ENCODE peak calls at places on chromosomes 5 and 9, in eight cellular contexts. I, V, A, N, L, H, D and B are unnamed samples.

GRCh38 chr5:113965225-113965624 is 396.6 kb upstream of the KCNN2 start:
- DNase-seq in H (no peak), N (no peak), L (no peak), D (no peak), A (no peak), V (no peak), I (no peak), B (no peak)

GRCh38 chr5:93477791-93478190 is 103.2 kb downstream of the NR2F1-AS1 start:
- DNase-seq in V (peak), N (no peak), I (no peak), H (no peak), D (peak), L (no peak), A (no peak), B (peak)

GRCh38 chr9:94865599-94866456 is 139.3 kb downstream of the AOPEP start:
- DNase-seq in H (peak), N (no peak), D (no peak), I (peak), V (no peak), L (no peak), A (no peak), B (peak)

GRCh38 chr9:119853126-119853525 is 483.9 kb upstream of the BRINP1 start:
- DNase-seq in I (no peak), D (no peak), V (no peak), N (no peak), A (no peak), L (no peak), H (no peak), B (no peak)

GRCh38 chr9:20209421-20210340 is 412.6 kb downstream of the MLLT3 start:
- DNase-seq in A (peak), N (no peak), L (no peak), D (no peak), V (no peak), I (no peak), H (no peak), B (no peak)

GRCh38 chr5:57776035-57776434 is 293.4 kb upstream of the ACTBL2 start:
- DNase-seq in I (no peak), V (no peak), L (no peak), H (peak), A (no peak), N (no peak), D (no peak), B (no peak)

GRCh38 chr5:66642538-66642937 is 46.3 kb downstream of the MAST4 start:
- DNase-seq in D (no peak), L (no peak), N (no peak), V (no peak), I (no peak), H (no peak), A (no peak), B (no peak)

GRCh38 chr5:73061593-73061992 is 58.8 kb upstream of the TMEM171 start:
- DNase-seq in I (no peak), H (peak), A (no peak), N (no peak), V (no peak), L (no peak), D (no peak), B (no peak)

GRCh38 chr9:125752070-125752628 is 5.0 kb downstream of the PBX3 start:
- DNase-seq in L (no peak), V (no peak), H (no peak), A (no peak), D (no peak), N (no peak), I (no peak), B (no peak)

GRCh38 chr9:100082786-100083185 is 16.0 kb downstream of the ERP44 start:
- DNase-seq in I (no peak), D (peak), L (no peak), A (no peak), N (no peak), V (peak), H (peak), B (peak)

GRCh38 chr5:126777257-126777973 is 479 bp downstream of the LMNB1 start:
- DNase-seq in A (peak), H (peak), D (peak), L (peak), I (no peak), V (peak), N (peak), B (peak)

GRCh38 chr9:35533398-35533797 is 43.5 kb downstream of the RUSC2 start:
- DNase-seq in N (no peak), I (no peak), A (no peak), V (peak), H (peak), D (peak), L (no peak), B (peak)

GRCh38 chr9:95147452-95147851 is 170.1 kb downstream of the FANCC start:
- DNase-seq in I (no peak), A (no peak), L (no peak), N (no peak), H (peak), V (no peak), D (no peak), B (no peak)

GRCh38 chr9:6113819-6114218 is 98.4 kb upstream of the RANBP6 start:
- DNase-seq in I (no peak), H (no peak), D (no peak), A (no peak), N (no peak), L (no peak), V (no peak), B (no peak)

GRCh38 chr5:14155730-14156129 is 12.6 kb downstream of the TRIO start:
- DNase-seq in H (no peak), N (no peak), L (no peak), V (no peak), A (no peak), D (no peak), I (no peak), B (no peak)

GRCh38 chr9:127548352-127548878 is 63.7 kb upstream of the STXBP1 start:
- DNase-seq in N (no peak), I (no peak), H (no peak), D (no peak), V (no peak), A (no peak), L (no peak), B (no peak)

GRCh38 chr9:78239506-78239905 is 3.6 kb downstream of the CEP78 start:
- DNase-seq in H (no peak), N (no peak), V (no peak), A (no peak), L (no peak), I (no peak), D (no peak), B (no peak)

GRCh38 chr5:139228201-139228796 is 30.1 kb upstream of the SIL1 start:
- DNase-seq in H (no peak), N (no peak), I (no peak), V (no peak), A (no peak), D (no peak), L (no peak), B (no peak)

GRCh38 chr5:77200663-77201062 is 9.8 kb upstream of the PDE8B start:
- DNase-seq in D (no peak), H (no peak), L (no peak), A (no peak), V (no peak), I (no peak), N (no peak), B (no peak)

GRCh38 chr9:21110708-21111576 is 30.7 kb downstream of the IFNW1 start:
- DNase-seq in I (no peak), L (no peak), D (peak), A (peak), H (peak), V (peak), N (no peak), B (peak)

GRCh38 chr9:75754090-75754489 is 136.4 kb upstream of the PCSK5 start:
- DNase-seq in N (no peak), I (no peak), A (no peak), V (no peak), L (no peak), D (no peak), H (no peak), B (no peak)

GRCh38 chr5:79109527-79110492 is 1.8 kb upstream of the BHMT start:
- DNase-seq in L (no peak), D (no peak), H (no peak), I (no peak), N (no peak), V (no peak), A (peak), B (no peak)

GRCh38 chr9:129487658-129488483 is 133.0 kb downstream of the C9orf50 start:
- DNase-seq in I (peak), L (no peak), H (peak), A (no peak), N (peak), D (peak), V (peak), B (peak)

GRCh38 chr5:54148858-54149257 is 161.5 kb downstream of the ARL15 start:
- DNase-seq in L (no peak), I (no peak), H (peak), N (no peak), D (peak), A (no peak), V (no peak), B (no peak)

GRCh38 chr5:93425102-93425501 is 155.9 kb downstream of the NR2F1-AS1 start:
- DNase-seq in A (no peak), D (no peak), L (no peak), H (peak), V (no peak), N (no peak), I (no peak), B (peak)

GRCh38 chr5:80921026-80921425 is 39.1 kb upstream of the RASGRF2 start:
- DNase-seq in V (no peak), D (no peak), H (no peak), I (no peak), L (no peak), A (no peak), N (no peak), B (no peak)

GRCh38 chr5:153496835-153497234 is 6.4 kb downstream of the GRIA1 start:
- DNase-seq in N (no peak), L (no peak), A (peak), D (peak), I (no peak), V (peak), H (peak), B (peak)

GRCh38 chr9:107460153-107461023 is 29.2 kb downstream of the KLF4 start:
- DNase-seq in D (no peak), H (no peak), L (no peak), N (no peak), A (no peak), V (no peak), I (no peak), B (no peak)

GRCh38 chr5:75338408-75338807 is 1.4 kb downstream of the HMGCR start:
- DNase-seq in L (no peak), D (no peak), N (no peak), I (no peak), H (no peak), A (no peak), V (no peak), B (no peak)

GRCh38 chr5:75337366-75338021 is 474 bp downstream of the HMGCR start:
- DNase-seq in H (no peak), V (peak), N (no peak), I (peak), A (peak), D (no peak), L (peak), B (no peak)

GRCh38 chr5:75342836-75343235 is 5.8 kb downstream of the HMGCR start:
- DNase-seq in N (no peak), D (no peak), H (peak), I (no peak), V (no peak), A (no peak), L (no peak), B (no peak)

GRCh38 chr5:75341934-75342333 is 4.9 kb downstream of the HMGCR start:
- DNase-seq in A (no peak), L (no peak), H (no peak), V (no peak), D (no peak), I (no peak), N (no peak), B (no peak)

DNA sequence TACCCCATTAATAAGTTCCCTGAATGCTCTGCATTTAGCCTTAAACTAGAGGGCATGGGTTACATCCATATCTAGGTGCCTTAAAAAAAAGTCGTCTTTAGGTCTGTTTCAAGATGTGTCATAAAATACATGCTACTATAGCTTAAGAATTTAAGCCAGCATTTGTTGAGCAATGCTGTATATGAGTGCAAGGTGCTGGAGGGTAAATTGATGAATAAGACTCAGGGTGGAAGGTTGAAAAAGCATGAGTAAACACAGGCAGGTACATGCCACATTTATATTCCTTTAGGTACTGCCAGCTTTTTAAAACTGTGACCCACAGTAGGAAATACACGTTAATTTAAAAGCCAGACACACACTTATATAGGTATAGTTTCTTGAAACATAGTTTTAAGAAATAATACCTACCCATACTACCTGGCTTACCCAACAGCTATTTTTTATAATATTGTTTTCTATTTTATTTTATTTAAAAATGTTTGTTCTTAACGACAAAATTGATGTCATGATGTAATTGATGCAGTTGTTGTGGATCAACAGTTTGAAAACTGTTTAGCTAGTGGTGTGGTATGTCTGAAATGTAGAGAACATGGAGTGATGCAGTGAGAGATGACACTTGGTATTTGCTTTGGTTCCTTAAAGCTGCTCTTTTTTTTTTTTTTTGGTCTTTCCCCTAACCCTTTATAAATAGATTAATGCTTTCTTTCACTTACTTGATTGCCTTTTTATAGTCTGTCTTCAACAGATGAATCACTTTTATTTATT is 3.9 kb downstream of the HMGCR start:
- DNase-seq in V (no peak), H (no peak), A (no peak), I (no peak), N (no peak), D (no peak), L (no peak), B (no peak)
- TF ChIP-seq CTCF in V (no peak), H (no peak), A (no peak), I (no peak), N (no peak), D (no peak), L (no peak), B (no peak)

DNA sequence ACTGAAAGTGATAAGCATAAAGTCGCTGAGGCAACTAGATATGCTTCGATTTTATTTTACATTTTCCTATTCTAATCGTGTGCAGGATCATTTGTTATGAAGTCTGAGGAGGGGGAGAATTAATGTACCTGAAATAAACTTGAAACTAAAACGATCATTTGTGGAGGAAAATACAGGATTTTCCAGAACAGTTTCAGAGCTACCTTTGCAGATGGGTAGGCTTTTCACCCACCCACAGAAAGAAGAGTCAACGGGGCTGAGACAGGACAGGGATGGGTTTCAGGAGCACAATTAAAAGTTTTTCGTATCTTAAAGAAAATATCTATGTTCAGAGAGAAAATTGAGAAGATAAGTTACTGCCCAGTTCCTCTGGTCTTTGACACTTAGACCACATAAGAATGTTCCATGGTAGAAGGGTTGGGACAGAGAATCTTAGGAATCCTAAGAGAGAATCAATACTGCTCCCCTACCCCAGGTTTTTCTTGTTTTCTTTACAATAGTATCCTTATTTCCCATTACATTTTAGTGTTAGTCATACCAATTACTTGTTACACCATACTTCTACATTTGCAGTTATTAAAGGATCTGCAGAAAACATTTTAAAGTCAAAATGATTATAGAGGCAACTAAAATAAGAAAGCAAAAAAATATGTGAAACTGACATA is 211.4 kb downstream of the DEPDC1B start:
- DNase-seq in H (no peak), I (no peak), N (no peak), A (no peak), V (no peak), L (no peak), D (no peak), B (peak)
- H3K4me3 ChIP-seq in H (no peak), I (peak), N (no peak), A (no peak), V (no peak), L (peak), D (no peak), B (peak)

DNA sequence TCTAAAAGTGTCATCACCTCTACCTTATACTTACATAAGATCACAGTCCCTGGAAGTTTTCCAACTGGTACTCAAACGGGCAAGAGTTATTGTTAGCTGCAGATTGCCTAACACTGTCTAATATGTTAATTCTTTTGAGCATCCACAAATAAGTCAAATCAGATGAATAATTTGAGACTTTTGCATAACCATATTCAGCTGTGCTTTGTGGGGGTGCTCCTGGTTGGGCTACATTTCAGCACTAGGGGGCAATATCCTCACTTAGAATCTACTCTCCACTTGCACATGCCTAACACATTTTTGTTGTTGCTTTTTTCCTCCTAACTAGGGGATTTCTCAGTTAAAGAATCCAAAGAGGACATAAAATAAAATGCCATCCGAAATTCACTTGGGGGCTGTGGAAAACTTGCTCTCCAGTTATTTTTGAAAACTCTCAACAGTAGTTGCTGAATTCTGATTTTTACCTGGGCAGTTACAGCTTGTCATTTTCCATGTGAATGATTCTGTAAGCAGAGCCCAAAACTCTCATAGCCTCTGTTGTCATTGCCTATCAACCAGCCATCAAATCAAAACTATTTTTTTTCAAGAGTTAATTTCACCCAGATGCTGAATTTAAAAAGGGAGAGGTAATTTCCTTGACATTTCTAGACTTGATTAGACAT is 71.5 kb downstream of the TRIM36 start:
- DNase-seq in D (peak), H (peak), V (peak), L (no peak), A (peak), I (no peak), N (no peak), B (peak)
- TF ChIP-seq CTCF in D (peak), H (peak), V (peak), L (peak), A (peak), I (peak), N (peak), B (peak)

GRCh38 chr5:67963789-67964519 is 251.6 kb upstream of the PIK3R1 start:
- DNase-seq in N (no peak), D (no peak), H (no peak), I (no peak), V (no peak), L (no peak), A (no peak), B (no peak)

GRCh38 chr5:67964619-67965018 is 250.9 kb upstream of the PIK3R1 start:
- DNase-seq in A (no peak), N (no peak), I (no peak), V (no peak), L (no peak), H (no peak), D (no peak), B (peak)

GRCh38 chr5:67969176-67969575 is 246.4 kb upstream of the PIK3R1 start:
- DNase-seq in N (no peak), D (no peak), L (no peak), V (no peak), H (no peak), A (no peak), I (no peak), B (peak)

GRCh38 chr5:67969631-67970030 is 245.9 kb upstream of the PIK3R1 start:
- DNase-seq in V (no peak), I (no peak), L (no peak), N (no peak), A (no peak), D (no peak), H (no peak), B (no peak)

GRCh38 chr5:67966712-67967111 is 248.8 kb upstream of the PIK3R1 start:
- DNase-seq in H (no peak), A (no peak), N (no peak), L (no peak), D (no peak), V (no peak), I (no peak), B (no peak)
- H3K4me3 ChIP-seq in H (no peak), A (no peak), N (no peak), L (no peak), D (no peak), V (no peak), I (no peak), B (no peak)

GRCh38 chr5:10825897-10826644 is 65.0 kb upstream of the DAP start:
- DNase-seq in L (no peak), V (no peak), A (peak), I (no peak), H (no peak), D (no peak), N (no peak), B (no peak)
- TF ChIP-seq CTCF in L (no peak), V (no peak), A (peak), I (no peak), H (no peak), D (no peak), N (no peak), B (no peak)

GRCh38 chr5:8456846-8457186 is 587.9 kb downstream of the MTRR start:
- DNase-seq in N (no peak), A (no peak), I (no peak), H (peak), D (no peak), V (no peak), L (no peak), B (no peak)
- H3K4me3 ChIP-seq in N (peak), A (no peak), I (peak), H (peak), D (peak), V (peak), L (peak), B (no peak)

GRCh38 chr5:110496276-110496675 is 230.2 kb downstream of the TMEM232 start:
- DNase-seq in L (no peak), H (no peak), V (no peak), A (no peak), N (no peak), I (no peak), D (no peak), B (peak)
- TF ChIP-seq CTCF in L (peak), H (no peak), V (no peak), A (no peak), N (no peak), I (no peak), D (no peak), B (no peak)

GRCh38 chr5:15502208-15502607 is 2.2 kb downstream of the FBXL7 start:
- DNase-seq in A (no peak), L (no peak), I (no peak), H (peak), N (no peak), D (peak), V (peak), B (peak)

GRCh38 chr5:15501057-15501791 is 1.2 kb downstream of the FBXL7 start:
- DNase-seq in N (no peak), L (no peak), I (peak), A (peak), V (peak), D (peak), H (peak), B (peak)

GRCh38 chr5:15496886-15497285 is 3.1 kb upstream of the FBXL7 start:
- DNase-seq in D (no peak), A (no peak), I (no peak), H (no peak), L (no peak), V (no peak), N (no peak), B (no peak)

GRCh38 chr5:15499528-15500325 is at the start of gene FBXL7:
- DNase-seq in D (peak), V (peak), I (peak), H (peak), L (no peak), A (peak), N (peak), B (peak)

GRCh38 chr5:15500326-15500958 is 462 bp downstream of the FBXL7 start:
- DNase-seq in L (no peak), A (no peak), H (peak), D (peak), I (peak), V (peak), N (peak), B (peak)
- H3K4me3 ChIP-seq in L (peak), A (no peak), H (peak), D (peak), I (peak), V (peak), N (peak), B (peak)